ENCODE peak calls at places on chromosomes 16 and 17, in five cellular contexts. J is IMR-90, A is K562, X is SK-N-SH, T is GM12878. P is an unnamed sample.

GRCh38 chr17:79090503-79091372 is 16.1 kb downstream of the ENGASE start:
- DNase-seq in J (no peak), A (peak; percentile 59), X (no peak), T (no peak), P (no peak)

GRCh38 chr17:74760404-74761105 is 12.1 kb downstream of the NHERF1 start:
- DNase-seq in J (no peak), A (peak; percentile 48), X (peak; percentile 98), T (no peak), P (no peak)

GRCh38 chr17:46771601-46772012 is 46.9 kb downstream of the WNT3 start:
- DNase-seq in J (no peak), A (peak; percentile 89), X (peak; percentile 92), T (no peak), P (no peak)

GRCh38 chr17:12789075-12789975 is at the start of gene ARHGAP44:
- DNase-seq in J (peak; percentile 59), A (peak; percentile 49), X (peak; percentile 82), T (no peak), P (peak; percentile 64)

GRCh38 chr17:81481011-81481799 is 31.4 kb downstream of the ACTG1 start:
- DNase-seq in J (peak; percentile 46), A (peak; percentile 100), X (peak; percentile 99), T (no peak), P (peak; percentile 52)

GRCh38 chr16:20853076-20853597 is 46.8 kb downstream of the REXO5 start:
- DNase-seq in J (no peak), A (no peak), X (no peak), T (no peak), P (no peak)

GRCh38 chr17:40168262-40168832 is 8.9 kb upstream of the RAPGEFL1 start:
- DNase-seq in J (peak; percentile 69), A (peak; percentile 41), X (peak; percentile 65), T (peak; percentile 15), P (peak; percentile 77)

GRCh38 chr17:76078859-76079576 is at the start of gene ZACN:
- DNase-seq in J (no peak), A (no peak), X (peak; percentile 53), T (no peak), P (no peak)

GRCh38 chr17:81208651-81209050 is 14.1 kb downstream of the CEP131 start:
- DNase-seq in J (no peak), A (no peak), X (no peak), T (no peak), P (no peak)

GRCh38 chr17:6374271-6374691 is 60.6 kb downstream of the AIPL1 start:
- DNase-seq in J (peak; percentile 13), A (no peak), X (no peak), T (no peak), P (no peak)
- TF ChIP-seq RCOR1 in J (no peak), A (no peak), X (no peak), T (no peak), P (no peak)

GRCh38 chr16:88285514-88285822 is 97.3 kb upstream of the ZNF469 start:
- DNase-seq in J (no peak), A (no peak), X (no peak), T (no peak), P (no peak)

GRCh38 chr16:88289001-88289400 is 93.8 kb upstream of the ZNF469 start:
- DNase-seq in J (no peak), A (no peak), X (no peak), T (no peak), P (no peak)

GRCh38 chr16:88286301-88286923 is 96.3 kb upstream of the ZNF469 start:
- DNase-seq in J (no peak), A (no peak), X (no peak), T (no peak), P (no peak)

GRCh38 chr16:88288303-88288702 is 94.5 kb upstream of the ZNF469 start:
- DNase-seq in J (no peak), A (no peak), X (no peak), T (no peak), P (no peak)

GRCh38 chr16:88287219-88287618 is 95.5 kb upstream of the ZNF469 start:
- DNase-seq in J (no peak), A (peak; percentile 86), X (peak; percentile 60), T (no peak), P (no peak)
- TF ChIP-seq CTCF in J (peak; percentile 34), A (peak; percentile 90), X (peak; percentile 84), T (peak; percentile 53), P (peak; percentile 32)

GRCh38 chr17:65918921-65919546 is 272.9 kb downstream of the CEP112 start:
- DNase-seq in J (no peak), A (no peak), X (no peak), T (no peak), P (no peak)
- TF ChIP-seq RCOR1 in J (no peak), A (no peak), X (no peak), T (no peak), P (no peak)

GRCh38 chr17:7843536-7844291 is 9.7 kb downstream of the KDM6B start:
- DNase-seq in J (peak; percentile 90), A (peak; percentile 60), X (peak; percentile 84), T (peak; percentile 70), P (peak; percentile 90)

GRCh38 chr17:7841622-7842379 is 7.8 kb downstream of the KDM6B start:
- DNase-seq in J (peak; percentile 91), A (peak; percentile 70), X (peak; percentile 94), T (no peak), P (peak; percentile 92)

GRCh38 chr17:7844292-7845154 is 10.3 kb upstream of the TMEM88 start:
- DNase-seq in J (peak; percentile 94), A (peak; percentile 76), X (peak; percentile 93), T (peak; percentile 68), P (peak; percentile 97)

GRCh38 chr17:7842380-7842949 is 8.4 kb downstream of the KDM6B start:
- DNase-seq in J (peak; percentile 97), A (peak; percentile 18), X (no peak), T (no peak), P (peak; percentile 90)

GRCh38 chr17:7842950-7843535 is 9.0 kb downstream of the KDM6B start:
- DNase-seq in J (peak; percentile 94), A (no peak), X (no peak), T (no peak), P (peak; percentile 81)
- TF ChIP-seq CTCF in J (no peak), A (no peak), X (no peak), T (no peak), P (no peak)